ENCODE peak calls at places on chromosomes 3 and 15, in four cellular contexts. Q, F, I and U are unnamed samples.

GRCh38 chr15:39747326-39747725 is 35.3 kb downstream of the FSIP1 start:
- DNase-seq in I (no peak), Q (no peak), F (no peak), U (no peak)

GRCh38 chr3:82087958-82088357 is 326.5 kb upstream of the GBE1 start:
- DNase-seq in I (no peak), Q (no peak), F (no peak), U (no peak)

GRCh38 chr3:141057436-141057835 is 6.3 kb downstream of the SPSB4 start:
- DNase-seq in F (no peak), I (no peak), Q (no peak), U (no peak)

GRCh38 chr3:11060500-11061251 is 68.1 kb downstream of the SLC6A1 start:
- DNase-seq in Q (peak; percentile 76), I (peak; percentile 50), F (peak; percentile 63), U (peak; percentile 63)

GRCh38 chr3:44120721-44121582 is 120.7 kb upstream of the TOPAZ1 start:
- DNase-seq in Q (no peak), F (no peak), I (no peak), U (no peak)

GRCh38 chr3:152835311-152836102 is 576 bp downstream of the P2RY1 start:
- DNase-seq in I (no peak), Q (peak; percentile 80), F (peak; percentile 61), U (peak; percentile 79)

GRCh38 chr3:195212749-195213085 is 58.2 kb downstream of the XXYLT1 start:
- DNase-seq in I (no peak), Q (no peak), F (no peak), U (no peak)

GRCh38 chr3:123728014-123728413 is 143.2 kb upstream of the HACD2 start:
- DNase-seq in F (no peak), I (no peak), Q (no peak), U (no peak)

GRCh38 chr15:75149911-75150709 is 51.6 kb upstream of the C15orf39 start:
- DNase-seq in F (peak; percentile 35), Q (no peak), I (peak; percentile 22), U (no peak)

GRCh38 chr15:52518972-52519371 is 9.7 kb downstream of the MYO5A start:
- DNase-seq in Q (no peak), F (no peak), I (no peak), U (no peak)

GRCh38 chr3:190076601-190077444 is 43.9 kb downstream of the P3H2 start:
- DNase-seq in I (no peak), Q (no peak), F (no peak), U (no peak)

GRCh38 chr3:37477713-37478487 is 303.5 kb upstream of the LRRFIP2 start:
- DNase-seq in I (no peak), F (no peak), Q (no peak), U (no peak)

GRCh38 chr15:100692259-100692658 is 89.9 kb downstream of the ASB7 start:
- DNase-seq in I (no peak), Q (no peak), F (no peak), U (no peak)

GRCh38 chr3:120432105-120432860 is 18.5 kb downstream of the FSTL1 start:
- DNase-seq in Q (no peak), F (no peak), I (no peak), U (no peak)

GRCh38 chr3:129224984-129225393 is 24.4 kb upstream of the COPG1 start:
- DNase-seq in Q (peak; percentile 80), F (peak; percentile 83), I (no peak), U (peak; percentile 88)

GRCh38 chr3:158642474-158643210 is 1.7 kb upstream of the GFM1 start:
- DNase-seq in F (no peak), Q (no peak), I (no peak), U (no peak)

GRCh38 chr3:64398431-64398830 is 173.2 kb upstream of the PRICKLE2 start:
- DNase-seq in F (no peak), I (no peak), Q (no peak), U (no peak)

GRCh38 chr3:155241559-155241958 is 51.9 kb downstream of the STRIT1 start:
- DNase-seq in Q (no peak), I (no peak), F (no peak), U (no peak)

GRCh38 chr15:75342221-75342620 is 4.6 kb upstream of the NEIL1 start:
- DNase-seq in I (no peak), F (no peak), Q (no peak), U (peak; percentile 5)

GRCh38 chr3:133466531-133467386 is 66.9 kb downstream of the BFSP2 start:
- DNase-seq in F (no peak), I (no peak), Q (no peak), U (no peak)

GRCh38 chr15:39393575-39394335 is 187.1 kb upstream of the THBS1 start:
- DNase-seq in I (no peak), F (peak; percentile 27), Q (no peak), U (peak; percentile 49)

GRCh38 chr3:158801200-158801599 is 654 bp upstream of the MFSD1 start:
- DNase-seq in Q (peak; percentile 50), I (no peak), F (peak; percentile 58), U (peak; percentile 61)

GRCh38 chr3:58052373-58053273 is 44.4 kb downstream of the FLNB start:
- DNase-seq in Q (peak; percentile 65), F (peak; percentile 78), I (peak; percentile 94), U (peak; percentile 59)

GRCh38 chr3:124563376-124563775 is 166.9 kb upstream of the UMPS start:
- DNase-seq in I (no peak), Q (peak; percentile 69), F (peak; percentile 43), U (no peak)

GRCh38 chr3:46946856-46947544 is 29.5 kb downstream of the CCDC12 start:
- DNase-seq in Q (peak; percentile 82), I (no peak), F (peak; percentile 67), U (peak; percentile 73)

GRCh38 chr15:78179906-78180305 is 30.7 kb downstream of the IDH3A start:
- DNase-seq in Q (no peak), F (no peak), I (no peak), U (no peak)

GRCh38 chr3:193301441-193301840 is 60.4 kb downstream of the PLAAT1 start:
- DNase-seq in I (peak; percentile 16), Q (no peak), F (no peak), U (no peak)

GRCh38 chr15:89406756-89407650 is 72.4 kb upstream of the POLG start:
- DNase-seq in F (no peak), Q (no peak), I (no peak), U (no peak)

GRCh38 chr15:89412906-89413411 is 78.3 kb upstream of the POLG start:
- DNase-seq in F (no peak), I (no peak), Q (no peak), U (no peak)

GRCh38 chr15:89408512-89409183 is 74.0 kb upstream of the POLG start:
- DNase-seq in I (no peak), F (no peak), Q (no peak), U (no peak)

GRCh38 chr15:89409184-89409992 is 74.8 kb upstream of the POLG start:
- DNase-seq in I (no peak), Q (no peak), F (no peak), U (no peak)

DNA sequence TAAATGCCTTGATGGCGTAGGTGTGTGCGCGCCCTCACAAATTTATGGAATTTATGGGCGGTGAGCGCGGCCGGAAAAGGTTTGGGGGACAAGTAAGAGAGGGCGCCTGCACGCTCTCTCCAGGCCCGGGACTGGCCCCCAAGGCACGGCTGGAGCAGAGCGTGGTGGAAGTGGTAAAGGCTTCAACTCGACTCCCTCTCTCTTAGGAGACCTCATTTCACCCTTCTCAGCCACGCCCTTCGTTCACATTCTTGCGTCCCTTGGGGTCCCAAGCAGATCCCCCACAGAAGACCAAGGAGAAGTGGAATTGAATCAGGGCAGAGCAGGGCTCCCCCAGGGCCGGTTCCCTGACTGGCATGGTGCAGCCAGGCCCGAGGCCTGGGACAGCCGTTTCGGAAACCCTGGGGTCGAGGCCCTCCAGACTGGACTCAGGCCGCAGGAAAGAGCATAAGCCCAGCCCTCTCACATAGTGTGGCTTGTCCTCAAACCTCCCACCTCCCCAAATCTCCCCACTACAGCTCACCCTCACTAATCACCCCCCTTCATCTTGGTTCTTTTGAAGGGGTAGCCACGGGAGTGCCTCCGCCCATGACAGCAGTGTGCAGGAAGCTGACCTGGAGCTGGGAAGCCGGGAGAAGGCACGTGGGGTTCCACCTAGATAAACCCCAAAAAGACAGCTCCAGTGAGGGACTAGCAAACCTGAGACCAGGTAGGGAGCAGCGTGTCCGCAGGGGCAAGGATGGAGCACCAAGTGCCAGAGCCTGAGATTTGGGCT is 75.6 kb upstream of the POLG start:
- DNase-seq in Q (no peak), I (no peak), F (no peak), U (no peak)
- H3K4me1 ChIP-seq in Q (peaks cover 19% of the 10 kb centered on the region), I (no peaks in the 10 kb centered on the region), F (peaks cover 31% of the 10 kb centered on the region), U (peaks cover 8% of the 10 kb centered on the region)

GRCh38 chr15:77031376-77032050 is 36.6 kb downstream of the PSTPIP1 start:
- DNase-seq in I (no peak), Q (peak; percentile 46), F (peak; percentile 26), U (peak; percentile 61)
- TF ChIP-seq CTCF in I (no peak), Q (peak; percentile 29), F (no peak), U (no peak)

GRCh38 chr15:41476416-41477048 is 17.1 kb upstream of the ITPKA start:
- DNase-seq in Q (peak; percentile 14), F (no peak), I (no peak), U (no peak)

GRCh38 chr15:41473418-41473817 is 20.3 kb upstream of the ITPKA start:
- DNase-seq in F (no peak), Q (no peak), I (no peak), U (no peak)

GRCh38 chr15:41474941-41475340 is 18.7 kb upstream of the ITPKA start:
- DNase-seq in I (no peak), F (peak; percentile 60), Q (no peak), U (peak; percentile 50)

DNA sequence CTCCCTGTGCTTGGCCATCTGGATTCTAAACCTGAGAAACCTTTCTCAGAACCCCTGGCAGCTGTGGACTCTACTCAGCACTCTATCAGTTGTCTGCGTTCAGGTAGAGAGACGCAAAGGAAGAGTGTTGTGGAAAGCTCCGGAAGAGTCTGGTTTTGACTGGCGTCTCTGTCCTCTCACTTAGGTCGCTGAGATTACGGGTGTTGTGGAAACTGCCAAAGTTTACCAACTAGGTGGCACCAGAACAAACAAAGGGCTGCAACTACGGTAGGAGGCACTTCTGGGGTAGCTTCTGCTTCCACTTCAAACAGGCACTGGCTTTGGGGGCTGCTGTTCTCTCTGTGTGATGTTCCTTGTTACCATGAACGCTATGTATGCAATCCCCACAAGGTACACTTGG is 19.2 kb upstream of the ITPKA start:
- DNase-seq in F (peak; percentile 36), I (no peak), Q (no peak), U (no peak)
- H3K36me3 ChIP-seq in F (no peaks in the 10 kb centered on the region), I (peaks cover 40% of the 10 kb centered on the region), Q (peaks cover 97% of the 10 kb centered on the region), U (no peaks in the 10 kb centered on the region)

DNA sequence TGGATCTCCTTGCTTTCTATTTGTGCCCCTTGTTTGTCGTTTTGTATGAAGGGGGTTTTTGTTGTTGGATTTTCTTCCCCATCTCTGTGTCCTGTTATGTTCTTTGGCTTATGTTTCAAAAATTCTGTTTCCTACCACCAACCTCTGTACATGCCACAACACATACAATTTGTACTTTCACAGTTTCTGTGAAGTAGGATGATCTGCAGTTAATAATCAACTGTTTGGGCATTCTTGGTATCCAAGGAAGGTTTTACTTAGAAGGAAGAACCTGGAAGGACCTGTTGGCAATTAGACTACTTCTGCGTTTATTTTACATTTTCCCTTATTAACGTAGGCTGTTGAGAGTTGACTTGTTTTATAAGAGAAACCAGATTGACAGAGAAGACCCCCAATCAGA is 8.3 kb downstream of the SETD5 start:
- DNase-seq in F (no peak), I (no peak), Q (no peak), U (no peak)
- H3K4me1 ChIP-seq in F (peaks cover 67% of the 10 kb centered on the region), I (peaks cover 42% of the 10 kb centered on the region), Q (no peaks in the 10 kb centered on the region), U (peaks cover 44% of the 10 kb centered on the region)